ENCODE peak calls at places on chromosomes 3 and 15, in ten cellular contexts. One of them, this sample, is unnamed.

GRCh38 chr15:49927462-49927861 is 191.6 kb downstream of the ATP8B4 start:
- DNase-seq in neural progenitor cell: no peak
- DNase-seq in MM.1S: no peak
- DNase-seq in fibroblast of the aortic adventitia: peak; percentile 77
- DNase-seq in upper lobe of left lung: no peak
- DNase-seq in esophagus squamous epithelium: no peak
- DNase-seq in activated B cell treated with CpG ODN at 0.5 μM for 24 hours: no peak
- DNase-seq in cardiac fibroblast: peak; percentile 22
- DNase-seq in breast epithelium: no peak
- DNase-seq in HCT116: no peak
- DNase-seq in this sample: peak; percentile 59

GRCh38 chr15:82952156-82953081 is at the start of gene HOMER2:
- DNase-seq in neural progenitor cell: peak; percentile 79
- DNase-seq in MM.1S: peak; percentile 11
- DNase-seq in fibroblast of the aortic adventitia: no peak
- DNase-seq in upper lobe of left lung: peak; percentile 91
- DNase-seq in esophagus squamous epithelium: no peak
- DNase-seq in activated B cell treated with CpG ODN at 0.5 μM for 24 hours: peak; percentile 26
- DNase-seq in cardiac fibroblast: no peak
- DNase-seq in breast epithelium: no peak
- DNase-seq in HCT116: no peak
- DNase-seq in this sample: no peak

GRCh38 chr3:113167929-113168771 is 43.2 kb upstream of the BOC start:
- DNase-seq in neural progenitor cell: no peak
- DNase-seq in MM.1S: no peak
- DNase-seq in fibroblast of the aortic adventitia: no peak
- DNase-seq in upper lobe of left lung: no peak
- DNase-seq in esophagus squamous epithelium: no peak
- DNase-seq in activated B cell treated with CpG ODN at 0.5 μM for 24 hours: no peak
- DNase-seq in cardiac fibroblast: no peak
- DNase-seq in breast epithelium: no peak
- DNase-seq in HCT116: no peak
- DNase-seq in this sample: no peak

GRCh38 chr3:195999896-196000295 is 82.0 kb downstream of the TFRC start:
- DNase-seq in neural progenitor cell: no peak
- DNase-seq in MM.1S: no peak
- DNase-seq in fibroblast of the aortic adventitia: no peak
- DNase-seq in upper lobe of left lung: peak; percentile 29
- DNase-seq in esophagus squamous epithelium: no peak
- DNase-seq in activated B cell treated with CpG ODN at 0.5 μM for 24 hours: no peak
- DNase-seq in cardiac fibroblast: no peak
- DNase-seq in breast epithelium: no peak
- DNase-seq in HCT116: no peak
- DNase-seq in this sample: no peak

GRCh38 chr15:33565099-33565498 is 254.3 kb downstream of the RYR3 start:
- DNase-seq in neural progenitor cell: no peak
- DNase-seq in MM.1S: no peak
- DNase-seq in fibroblast of the aortic adventitia: peak; percentile 52
- DNase-seq in upper lobe of left lung: no peak
- DNase-seq in esophagus squamous epithelium: no peak
- DNase-seq in activated B cell treated with CpG ODN at 0.5 μM for 24 hours: no peak
- DNase-seq in cardiac fibroblast: peak; percentile 73
- DNase-seq in breast epithelium: no peak
- DNase-seq in HCT116: no peak
- DNase-seq in this sample: peak; percentile 81

GRCh38 chr15:95684126-95684525 is 646.4 kb upstream of the NR2F2 start:
- DNase-seq in neural progenitor cell: no peak
- DNase-seq in MM.1S: no peak
- DNase-seq in fibroblast of the aortic adventitia: no peak
- DNase-seq in upper lobe of left lung: no peak
- DNase-seq in esophagus squamous epithelium: no peak
- DNase-seq in activated B cell treated with CpG ODN at 0.5 μM for 24 hours: no peak
- DNase-seq in cardiac fibroblast: no peak
- DNase-seq in breast epithelium: no peak
- DNase-seq in HCT116: no peak
- DNase-seq in this sample: no peak

GRCh38 chr15:60396964-60397771 is 618 bp downstream of the ANXA2 start:
- DNase-seq in neural progenitor cell: peak; percentile 80
- DNase-seq in MM.1S: peak; percentile 77
- DNase-seq in fibroblast of the aortic adventitia: peak; percentile 70
- DNase-seq in upper lobe of left lung: peak; percentile 94
- DNase-seq in esophagus squamous epithelium: no peak
- DNase-seq in activated B cell treated with CpG ODN at 0.5 μM for 24 hours: peak; percentile 48
- DNase-seq in cardiac fibroblast: peak; percentile 82
- DNase-seq in breast epithelium: peak; percentile 67
- DNase-seq in HCT116: no peak
- DNase-seq in this sample: no peak

GRCh38 chr3:87320748-87321634 is 44.6 kb upstream of the POU1F1 start:
- DNase-seq in neural progenitor cell: no peak
- DNase-seq in MM.1S: no peak
- DNase-seq in fibroblast of the aortic adventitia: no peak
- DNase-seq in upper lobe of left lung: no peak
- DNase-seq in esophagus squamous epithelium: no peak
- DNase-seq in activated B cell treated with CpG ODN at 0.5 μM for 24 hours: no peak
- DNase-seq in cardiac fibroblast: no peak
- DNase-seq in breast epithelium: no peak
- DNase-seq in HCT116: peak; percentile 37
- DNase-seq in this sample: no peak

GRCh38 chr3:178875157-178875556 is 196.5 kb downstream of the ZMAT3 start:
- DNase-seq in neural progenitor cell: no peak
- DNase-seq in MM.1S: no peak
- DNase-seq in fibroblast of the aortic adventitia: no peak
- DNase-seq in upper lobe of left lung: no peak
- DNase-seq in esophagus squamous epithelium: no peak
- DNase-seq in activated B cell treated with CpG ODN at 0.5 μM for 24 hours: no peak
- DNase-seq in cardiac fibroblast: no peak
- DNase-seq in breast epithelium: no peak
- DNase-seq in HCT116: no peak
- DNase-seq in this sample: no peak

GRCh38 chr3:536417-536813 is 339.9 kb downstream of the CHL1 start:
- DNase-seq in neural progenitor cell: no peak
- DNase-seq in MM.1S: no peak
- DNase-seq in fibroblast of the aortic adventitia: no peak
- DNase-seq in upper lobe of left lung: no peak
- DNase-seq in esophagus squamous epithelium: no peak
- DNase-seq in activated B cell treated with CpG ODN at 0.5 μM for 24 hours: no peak
- DNase-seq in cardiac fibroblast: no peak
- DNase-seq in breast epithelium: no peak
- DNase-seq in HCT116: no peak
- DNase-seq in this sample: no peak

GRCh38 chr15:89654311-89654761 is 931 bp downstream of the KIF7 start:
- DNase-seq in neural progenitor cell: no peak
- DNase-seq in MM.1S: no peak
- DNase-seq in fibroblast of the aortic adventitia: peak; percentile 70
- DNase-seq in upper lobe of left lung: no peak
- DNase-seq in esophagus squamous epithelium: no peak
- DNase-seq in activated B cell treated with CpG ODN at 0.5 μM for 24 hours: no peak
- DNase-seq in cardiac fibroblast: peak; percentile 59
- DNase-seq in breast epithelium: no peak
- DNase-seq in HCT116: no peak
- DNase-seq in this sample: no peak

GRCh38 chr15:81361891-81362290 is 12.1 kb downstream of the TMC3 start:
- DNase-seq in neural progenitor cell: no peak
- DNase-seq in MM.1S: no peak
- DNase-seq in fibroblast of the aortic adventitia: no peak
- DNase-seq in upper lobe of left lung: no peak
- DNase-seq in esophagus squamous epithelium: no peak
- DNase-seq in activated B cell treated with CpG ODN at 0.5 μM for 24 hours: no peak
- DNase-seq in cardiac fibroblast: no peak
- DNase-seq in breast epithelium: no peak
- DNase-seq in HCT116: no peak
- DNase-seq in this sample: no peak

GRCh38 chr15:81358248-81358647 is 15.8 kb downstream of the TMC3 start:
- DNase-seq in neural progenitor cell: no peak
- DNase-seq in MM.1S: no peak
- DNase-seq in fibroblast of the aortic adventitia: no peak
- DNase-seq in upper lobe of left lung: no peak
- DNase-seq in esophagus squamous epithelium: no peak
- DNase-seq in activated B cell treated with CpG ODN at 0.5 μM for 24 hours: no peak
- DNase-seq in cardiac fibroblast: no peak
- DNase-seq in breast epithelium: no peak
- DNase-seq in HCT116: no peak
- DNase-seq in this sample: no peak

GRCh38 chr15:81356252-81356651 is 17.8 kb downstream of the TMC3 start:
- DNase-seq in neural progenitor cell: no peak
- DNase-seq in MM.1S: no peak
- DNase-seq in fibroblast of the aortic adventitia: no peak
- DNase-seq in upper lobe of left lung: peak; percentile 40
- DNase-seq in esophagus squamous epithelium: no peak
- DNase-seq in activated B cell treated with CpG ODN at 0.5 μM for 24 hours: no peak
- DNase-seq in cardiac fibroblast: no peak
- DNase-seq in breast epithelium: no peak
- DNase-seq in HCT116: no peak
- DNase-seq in this sample: no peak

GRCh38 chr15:81360491-81360890 is 13.5 kb downstream of the TMC3 start:
- DNase-seq in neural progenitor cell: no peak
- DNase-seq in MM.1S: no peak
- DNase-seq in fibroblast of the aortic adventitia: no peak
- DNase-seq in upper lobe of left lung: no peak
- DNase-seq in esophagus squamous epithelium: no peak
- DNase-seq in activated B cell treated with CpG ODN at 0.5 μM for 24 hours: no peak
- DNase-seq in cardiac fibroblast: no peak
- DNase-seq in breast epithelium: no peak
- DNase-seq in HCT116: no peak
- DNase-seq in this sample: no peak

DNA sequence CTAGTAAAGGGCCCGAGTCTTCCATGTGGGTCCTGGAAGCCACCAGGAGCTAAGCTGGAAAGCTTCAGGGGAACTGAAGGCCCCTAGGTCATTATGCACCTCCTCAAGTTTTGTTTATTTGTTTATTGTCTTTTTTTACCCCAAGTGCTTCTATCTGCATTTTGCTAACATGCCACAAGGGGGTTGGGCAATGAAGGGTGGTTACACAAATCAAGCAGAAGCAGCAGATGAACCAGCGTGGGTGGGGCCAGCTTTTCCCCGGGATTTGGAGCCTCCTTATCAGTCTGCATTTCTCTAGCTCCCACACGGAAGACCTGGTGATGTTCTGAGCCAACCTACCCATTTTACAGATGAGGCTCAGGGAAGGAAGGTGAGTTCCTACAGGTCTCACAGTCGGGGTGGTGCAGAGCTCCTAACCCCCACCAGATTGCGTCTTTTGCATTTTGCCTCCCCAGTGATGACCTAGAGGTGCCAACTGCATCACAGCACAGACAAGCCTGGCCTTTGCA is 16.8 kb downstream of the TMC3 start:
- DNase-seq in neural progenitor cell: no peak
- DNase-seq in MM.1S: no peak
- DNase-seq in fibroblast of the aortic adventitia: no peak
- DNase-seq in upper lobe of left lung: no peak
- DNase-seq in esophagus squamous epithelium: no peak
- DNase-seq in activated B cell treated with CpG ODN at 0.5 μM for 24 hours: no peak
- DNase-seq in cardiac fibroblast: no peak
- DNase-seq in breast epithelium: no peak
- DNase-seq in HCT116: peak; percentile 6
- DNase-seq in this sample: no peak
- TF ChIP-seq CTCF in neural progenitor cell: peak; percentile 21
- TF ChIP-seq CTCF in MM.1S: peak; percentile 22
- TF ChIP-seq CTCF in fibroblast of the aortic adventitia: peak; percentile 20
- TF ChIP-seq CTCF in upper lobe of left lung: no peak
- TF ChIP-seq CTCF in esophagus squamous epithelium: no peak
- TF ChIP-seq CTCF in activated B cell treated with CpG ODN at 0.5 μM for 24 hours: no peak
- TF ChIP-seq CTCF in cardiac fibroblast: no peak
- TF ChIP-seq CTCF in breast epithelium: no peak
- TF ChIP-seq CTCF in HCT116: peak; percentile 35
- TF ChIP-seq CTCF in this sample: no peak

GRCh38 chr15:56051700-56052099 is 58.3 kb upstream of the NEDD4 start:
- DNase-seq in neural progenitor cell: no peak
- DNase-seq in MM.1S: no peak
- DNase-seq in fibroblast of the aortic adventitia: no peak
- DNase-seq in upper lobe of left lung: no peak
- DNase-seq in esophagus squamous epithelium: no peak
- DNase-seq in activated B cell treated with CpG ODN at 0.5 μM for 24 hours: no peak
- DNase-seq in cardiac fibroblast: no peak
- DNase-seq in breast epithelium: no peak
- DNase-seq in HCT116: no peak
- DNase-seq in this sample: no peak

GRCh38 chr15:56049577-56049976 is 56.2 kb upstream of the NEDD4 start:
- DNase-seq in neural progenitor cell: no peak
- DNase-seq in MM.1S: no peak
- DNase-seq in fibroblast of the aortic adventitia: no peak
- DNase-seq in upper lobe of left lung: no peak
- DNase-seq in esophagus squamous epithelium: no peak
- DNase-seq in activated B cell treated with CpG ODN at 0.5 μM for 24 hours: no peak
- DNase-seq in cardiac fibroblast: no peak
- DNase-seq in breast epithelium: no peak
- DNase-seq in HCT116: no peak
- DNase-seq in this sample: no peak

GRCh38 chr15:56053046-56053400 is 59.6 kb upstream of the NEDD4 start:
- DNase-seq in neural progenitor cell: no peak
- DNase-seq in MM.1S: no peak
- DNase-seq in fibroblast of the aortic adventitia: no peak
- DNase-seq in upper lobe of left lung: no peak
- DNase-seq in esophagus squamous epithelium: no peak
- DNase-seq in activated B cell treated with CpG ODN at 0.5 μM for 24 hours: no peak
- DNase-seq in cardiac fibroblast: no peak
- DNase-seq in breast epithelium: no peak
- DNase-seq in HCT116: no peak
- DNase-seq in this sample: no peak

GRCh38 chr15:56056626-56057025 is 63.2 kb upstream of the NEDD4 start:
- DNase-seq in neural progenitor cell: no peak
- DNase-seq in MM.1S: no peak
- DNase-seq in fibroblast of the aortic adventitia: no peak
- DNase-seq in upper lobe of left lung: no peak
- DNase-seq in esophagus squamous epithelium: no peak
- DNase-seq in activated B cell treated with CpG ODN at 0.5 μM for 24 hours: no peak
- DNase-seq in cardiac fibroblast: no peak
- DNase-seq in breast epithelium: no peak
- DNase-seq in HCT116: no peak
- DNase-seq in this sample: no peak

GRCh38 chr15:56052389-56053045 is 59.1 kb upstream of the NEDD4 start:
- DNase-seq in neural progenitor cell: peak; percentile 50
- DNase-seq in MM.1S: peak; percentile 60
- DNase-seq in fibroblast of the aortic adventitia: peak; percentile 77
- DNase-seq in upper lobe of left lung: no peak
- DNase-seq in esophagus squamous epithelium: no peak
- DNase-seq in activated B cell treated with CpG ODN at 0.5 μM for 24 hours: no peak
- DNase-seq in cardiac fibroblast: peak; percentile 70
- DNase-seq in breast epithelium: no peak
- DNase-seq in HCT116: peak; percentile 57
- DNase-seq in this sample: no peak
- TF ChIP-seq CTCF in neural progenitor cell: peak; percentile 73
- TF ChIP-seq CTCF in MM.1S: peak; percentile 74
- TF ChIP-seq CTCF in fibroblast of the aortic adventitia: peak; percentile 81
- TF ChIP-seq CTCF in upper lobe of left lung: peak; percentile 58
- TF ChIP-seq CTCF in esophagus squamous epithelium: peak; percentile 63
- TF ChIP-seq CTCF in activated B cell treated with CpG ODN at 0.5 μM for 24 hours: peak; percentile 82
- TF ChIP-seq CTCF in cardiac fibroblast: peak; percentile 75
- TF ChIP-seq CTCF in breast epithelium: peak; percentile 67
- TF ChIP-seq CTCF in HCT116: peak; percentile 78
- TF ChIP-seq CTCF in this sample: peak; percentile 67

GRCh38 chr3:57756022-57756527 is at the start of gene SLMAP:
- DNase-seq in neural progenitor cell: peak; percentile 96
- DNase-seq in MM.1S: peak; percentile 97
- DNase-seq in fibroblast of the aortic adventitia: peak; percentile 97
- DNase-seq in upper lobe of left lung: peak; percentile 93
- DNase-seq in esophagus squamous epithelium: peak; percentile 89
- DNase-seq in activated B cell treated with CpG ODN at 0.5 μM for 24 hours: peak; percentile 87
- DNase-seq in cardiac fibroblast: peak; percentile 98
- DNase-seq in breast epithelium: peak; percentile 97
- DNase-seq in HCT116: peak; percentile 96
- DNase-seq in this sample: peak; percentile 94
- TF ChIP-seq CTCF in neural progenitor cell: no peak
- TF ChIP-seq CTCF in MM.1S: no peak
- TF ChIP-seq CTCF in fibroblast of the aortic adventitia: no peak
- TF ChIP-seq CTCF in upper lobe of left lung: no peak
- TF ChIP-seq CTCF in esophagus squamous epithelium: no peak
- TF ChIP-seq CTCF in activated B cell treated with CpG ODN at 0.5 μM for 24 hours: no peak
- TF ChIP-seq CTCF in cardiac fibroblast: no peak
- TF ChIP-seq CTCF in breast epithelium: no peak
- TF ChIP-seq CTCF in HCT116: no peak
- TF ChIP-seq CTCF in this sample: no peak

GRCh38 chr3:129063841-129064482 is 3.4 kb downstream of the GP9 start:
- DNase-seq in neural progenitor cell: no peak
- DNase-seq in MM.1S: no peak
- DNase-seq in fibroblast of the aortic adventitia: no peak
- DNase-seq in upper lobe of left lung: peak; percentile 24
- DNase-seq in esophagus squamous epithelium: no peak
- DNase-seq in activated B cell treated with CpG ODN at 0.5 μM for 24 hours: no peak
- DNase-seq in cardiac fibroblast: no peak
- DNase-seq in breast epithelium: no peak
- DNase-seq in HCT116: no peak
- DNase-seq in this sample: no peak
- TF ChIP-seq CTCF in neural progenitor cell: no peak
- TF ChIP-seq CTCF in MM.1S: no peak
- TF ChIP-seq CTCF in fibroblast of the aortic adventitia: no peak
- TF ChIP-seq CTCF in upper lobe of left lung: no peak
- TF ChIP-seq CTCF in esophagus squamous epithelium: no peak
- TF ChIP-seq CTCF in activated B cell treated with CpG ODN at 0.5 μM for 24 hours: no peak
- TF ChIP-seq CTCF in cardiac fibroblast: no peak
- TF ChIP-seq CTCF in breast epithelium: no peak
- TF ChIP-seq CTCF in HCT116: no peak
- TF ChIP-seq CTCF in this sample: no peak